ENCODE peak calls at places on chromosomes 12 and 14, in ten cellular contexts. One of them, this sample, is unnamed. For H3K4me1, the result is how much of the 10 kb centered on the place peaks cover.

GRCh38 chr14:36516719-36517241 is 3.3 kb downstream of the NKX2-1 start:
- DNase-seq in spleen: no peak
- DNase-seq in cardiac muscle cell: no peak
- DNase-seq in BE2C: no peak
- DNase-seq in body of pancreas: no peak
- DNase-seq in astrocyte: no peak
- DNase-seq in lung: no peak
- DNase-seq in HepG2: no peak
- DNase-seq in heart left ventricle: no peak
- DNase-seq in mucosa of descending colon: no peak
- DNase-seq in this sample: no peak

GRCh38 chr14:22558221-22558913 is 30.7 kb downstream of the DAD1 start:
- DNase-seq in lung: no peak
- DNase-seq in spleen: peak
- DNase-seq in astrocyte: no peak
- DNase-seq in BE2C: no peak
- DNase-seq in HepG2: peak
- DNase-seq in mucosa of descending colon: peak
- DNase-seq in body of pancreas: peak
- DNase-seq in cardiac muscle cell: no peak
- DNase-seq in heart left ventricle: no peak
- DNase-seq in this sample: no peak

GRCh38 chr12:25864287-25864686 is 94.2 kb upstream of the RASSF8 start:
- DNase-seq in BE2C: no peak
- DNase-seq in mucosa of descending colon: no peak
- DNase-seq in spleen: no peak
- DNase-seq in body of pancreas: no peak
- DNase-seq in HepG2: no peak
- DNase-seq in lung: no peak
- DNase-seq in astrocyte: peak
- DNase-seq in heart left ventricle: no peak
- DNase-seq in cardiac muscle cell: no peak
- DNase-seq in this sample: no peak

GRCh38 chr14:32307881-32308582 is 21.1 kb upstream of the AKAP6 start:
- DNase-seq in cardiac muscle cell: no peak
- DNase-seq in HepG2: peak
- DNase-seq in astrocyte: no peak
- DNase-seq in heart left ventricle: no peak
- DNase-seq in spleen: no peak
- DNase-seq in mucosa of descending colon: no peak
- DNase-seq in BE2C: no peak
- DNase-seq in body of pancreas: peak
- DNase-seq in lung: no peak
- DNase-seq in this sample: no peak

GRCh38 chr14:73418227-73418626 is 40.1 kb downstream of the NUMB start:
- DNase-seq in HepG2: no peak
- DNase-seq in BE2C: no peak
- DNase-seq in heart left ventricle: no peak
- DNase-seq in cardiac muscle cell: no peak
- DNase-seq in spleen: no peak
- DNase-seq in mucosa of descending colon: no peak
- DNase-seq in astrocyte: no peak
- DNase-seq in body of pancreas: no peak
- DNase-seq in lung: no peak
- DNase-seq in this sample: no peak

GRCh38 chr14:30443368-30444007 is 115.5 kb upstream of the G2E3 start:
- DNase-seq in astrocyte: peak
- DNase-seq in lung: no peak
- DNase-seq in heart left ventricle: no peak
- DNase-seq in cardiac muscle cell: peak
- DNase-seq in body of pancreas: no peak
- DNase-seq in spleen: no peak
- DNase-seq in HepG2: peak
- DNase-seq in mucosa of descending colon: no peak
- DNase-seq in BE2C: no peak
- DNase-seq in this sample: no peak

GRCh38 chr14:54621686-54622085 is 54.8 kb downstream of the SAMD4A start:
- DNase-seq in lung: no peak
- DNase-seq in body of pancreas: no peak
- DNase-seq in astrocyte: no peak
- DNase-seq in heart left ventricle: no peak
- DNase-seq in mucosa of descending colon: no peak
- DNase-seq in BE2C: no peak
- DNase-seq in HepG2: no peak
- DNase-seq in cardiac muscle cell: no peak
- DNase-seq in spleen: no peak
- DNase-seq in this sample: no peak

GRCh38 chr12:105820407-105821140 is 318.2 kb downstream of the NUAK1 start:
- DNase-seq in HepG2: peak
- DNase-seq in body of pancreas: peak
- DNase-seq in lung: peak
- DNase-seq in mucosa of descending colon: no peak
- DNase-seq in heart left ventricle: peak
- DNase-seq in BE2C: no peak
- DNase-seq in cardiac muscle cell: no peak
- DNase-seq in astrocyte: peak
- DNase-seq in spleen: no peak
- DNase-seq in this sample: no peak

GRCh38 chr14:76984297-76984696 is 44.2 kb downstream of the IRF2BPL start:
- DNase-seq in spleen: no peak
- DNase-seq in astrocyte: no peak
- DNase-seq in HepG2: no peak
- DNase-seq in body of pancreas: no peak
- DNase-seq in mucosa of descending colon: no peak
- DNase-seq in lung: no peak
- DNase-seq in cardiac muscle cell: no peak
- DNase-seq in BE2C: no peak
- DNase-seq in heart left ventricle: no peak
- DNase-seq in this sample: no peak

GRCh38 chr12:31897791-31898503 is 61.3 kb upstream of the RESF1 start:
- DNase-seq in HepG2: no peak
- DNase-seq in heart left ventricle: peak
- DNase-seq in BE2C: peak
- DNase-seq in body of pancreas: peak
- DNase-seq in astrocyte: peak
- DNase-seq in lung: no peak
- DNase-seq in mucosa of descending colon: no peak
- DNase-seq in spleen: peak
- DNase-seq in cardiac muscle cell: peak
- DNase-seq in this sample: peak

GRCh38 chr14:20789230-20789813 is 8.3 kb downstream of the RNASE6 start:
- DNase-seq in heart left ventricle: no peak
- DNase-seq in spleen: no peak
- DNase-seq in BE2C: no peak
- DNase-seq in body of pancreas: no peak
- DNase-seq in cardiac muscle cell: no peak
- DNase-seq in astrocyte: no peak
- DNase-seq in HepG2: no peak
- DNase-seq in lung: no peak
- DNase-seq in mucosa of descending colon: no peak
- DNase-seq in this sample: no peak

GRCh38 chr12:124452576-124453391 is 114.6 kb downstream of the NCOR2 start:
- DNase-seq in lung: no peak
- DNase-seq in HepG2: no peak
- DNase-seq in BE2C: no peak
- DNase-seq in spleen: peak
- DNase-seq in body of pancreas: no peak
- DNase-seq in cardiac muscle cell: no peak
- DNase-seq in mucosa of descending colon: peak
- DNase-seq in astrocyte: no peak
- DNase-seq in heart left ventricle: no peak
- DNase-seq in this sample: peak

GRCh38 chr12:27331927-27332324 is 710 bp upstream of the BMAL2 start:
- DNase-seq in lung: no peak
- DNase-seq in HepG2: no peak
- DNase-seq in body of pancreas: no peak
- DNase-seq in astrocyte: no peak
- DNase-seq in heart left ventricle: no peak
- DNase-seq in BE2C: no peak
- DNase-seq in cardiac muscle cell: no peak
- DNase-seq in mucosa of descending colon: no peak
- DNase-seq in spleen: no peak
- DNase-seq in this sample: no peak

GRCh38 chr12:113361574-113362370 is 3.4 kb downstream of the PLBD2 start:
- DNase-seq in spleen: no peak
- DNase-seq in mucosa of descending colon: no peak
- DNase-seq in HepG2: no peak
- DNase-seq in cardiac muscle cell: no peak
- DNase-seq in astrocyte: no peak
- DNase-seq in lung: no peak
- DNase-seq in body of pancreas: no peak
- DNase-seq in heart left ventricle: no peak
- DNase-seq in BE2C: no peak
- DNase-seq in this sample: no peak

GRCh38 chr12:67692966-67693365 is 44.4 kb downstream of the DYRK2 start:
- DNase-seq in spleen: no peak
- DNase-seq in astrocyte: no peak
- DNase-seq in lung: no peak
- DNase-seq in heart left ventricle: no peak
- DNase-seq in body of pancreas: no peak
- DNase-seq in mucosa of descending colon: no peak
- DNase-seq in BE2C: no peak
- DNase-seq in cardiac muscle cell: no peak
- DNase-seq in HepG2: no peak
- DNase-seq in this sample: no peak

GRCh38 chr12:58364389-58365086 is 423.2 kb downstream of the ATP23 start:
- DNase-seq in heart left ventricle: no peak
- DNase-seq in cardiac muscle cell: no peak
- DNase-seq in lung: no peak
- DNase-seq in HepG2: no peak
- DNase-seq in astrocyte: peak
- DNase-seq in BE2C: no peak
- DNase-seq in body of pancreas: no peak
- DNase-seq in mucosa of descending colon: no peak
- DNase-seq in spleen: no peak
- DNase-seq in this sample: no peak

DNA sequence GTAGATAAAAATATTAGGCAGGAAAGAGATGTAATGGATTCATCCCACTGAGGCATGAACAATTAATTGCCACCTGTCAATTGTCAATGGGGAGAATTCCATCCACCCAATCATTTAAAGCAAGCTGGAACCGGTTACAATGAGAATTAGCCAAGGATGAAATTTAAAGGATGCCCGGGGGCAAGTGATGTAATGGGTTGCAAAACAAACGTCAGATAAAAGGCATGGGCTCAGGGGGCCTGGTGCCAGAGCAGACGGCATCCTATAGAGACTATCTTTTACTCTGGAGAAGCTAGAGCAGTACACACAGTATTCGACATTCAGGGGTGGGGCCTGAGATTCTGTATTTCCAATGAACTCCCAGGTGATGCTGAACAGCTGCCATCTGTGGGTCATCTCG is 80.5 kb upstream of the ZFP36L1 start:
- DNase-seq in heart left ventricle: no peak
- DNase-seq in BE2C: peak
- DNase-seq in mucosa of descending colon: no peak
- DNase-seq in astrocyte: no peak
- DNase-seq in body of pancreas: no peak
- DNase-seq in spleen: no peak
- DNase-seq in lung: no peak
- DNase-seq in HepG2: no peak
- DNase-seq in cardiac muscle cell: no peak
- DNase-seq in this sample: no peak
- H3K4me1 ChIP-seq in heart left ventricle: under half
- H3K4me1 ChIP-seq in BE2C: under half
- H3K4me1 ChIP-seq in mucosa of descending colon: under half
- H3K4me1 ChIP-seq in astrocyte: under half
- H3K4me1 ChIP-seq in body of pancreas: under half
- H3K4me1 ChIP-seq in spleen: under half
- H3K4me1 ChIP-seq in lung: under half
- H3K4me1 ChIP-seq in HepG2: under half
- H3K4me1 ChIP-seq in cardiac muscle cell: under half
- H3K4me1 ChIP-seq in this sample: under half

GRCh38 chr12:51953925-51954324 is 2.4 kb downstream of the ACVR1B start:
- DNase-seq in cardiac muscle cell: no peak
- DNase-seq in mucosa of descending colon: no peak
- DNase-seq in heart left ventricle: no peak
- DNase-seq in astrocyte: no peak
- DNase-seq in lung: no peak
- DNase-seq in body of pancreas: no peak
- DNase-seq in BE2C: no peak
- DNase-seq in HepG2: no peak
- DNase-seq in spleen: no peak
- DNase-seq in this sample: no peak
- H3K4me1 ChIP-seq in cardiac muscle cell: under half
- H3K4me1 ChIP-seq in mucosa of descending colon: under half
- H3K4me1 ChIP-seq in heart left ventricle: under half
- H3K4me1 ChIP-seq in astrocyte: under half
- H3K4me1 ChIP-seq in lung: under half
- H3K4me1 ChIP-seq in body of pancreas: half or more
- H3K4me1 ChIP-seq in BE2C: under half
- H3K4me1 ChIP-seq in HepG2: half or more
- H3K4me1 ChIP-seq in spleen: under half
- H3K4me1 ChIP-seq in this sample: under half

GRCh38 chr12:121575051-121575450 is 5.8 kb downstream of the KDM2B start:
- DNase-seq in lung: no peak
- DNase-seq in HepG2: no peak
- DNase-seq in astrocyte: no peak
- DNase-seq in BE2C: no peak
- DNase-seq in spleen: no peak
- DNase-seq in body of pancreas: no peak
- DNase-seq in cardiac muscle cell: no peak
- DNase-seq in heart left ventricle: no peak
- DNase-seq in mucosa of descending colon: no peak
- DNase-seq in this sample: no peak
- H3K4me1 ChIP-seq in lung: under half
- H3K4me1 ChIP-seq in HepG2: under half
- H3K4me1 ChIP-seq in astrocyte: under half
- H3K4me1 ChIP-seq in BE2C: under half
- H3K4me1 ChIP-seq in spleen: under half
- H3K4me1 ChIP-seq in body of pancreas: under half
- H3K4me1 ChIP-seq in cardiac muscle cell: under half
- H3K4me1 ChIP-seq in heart left ventricle: under half
- H3K4me1 ChIP-seq in mucosa of descending colon: under half
- H3K4me1 ChIP-seq in this sample: under half

DNA sequence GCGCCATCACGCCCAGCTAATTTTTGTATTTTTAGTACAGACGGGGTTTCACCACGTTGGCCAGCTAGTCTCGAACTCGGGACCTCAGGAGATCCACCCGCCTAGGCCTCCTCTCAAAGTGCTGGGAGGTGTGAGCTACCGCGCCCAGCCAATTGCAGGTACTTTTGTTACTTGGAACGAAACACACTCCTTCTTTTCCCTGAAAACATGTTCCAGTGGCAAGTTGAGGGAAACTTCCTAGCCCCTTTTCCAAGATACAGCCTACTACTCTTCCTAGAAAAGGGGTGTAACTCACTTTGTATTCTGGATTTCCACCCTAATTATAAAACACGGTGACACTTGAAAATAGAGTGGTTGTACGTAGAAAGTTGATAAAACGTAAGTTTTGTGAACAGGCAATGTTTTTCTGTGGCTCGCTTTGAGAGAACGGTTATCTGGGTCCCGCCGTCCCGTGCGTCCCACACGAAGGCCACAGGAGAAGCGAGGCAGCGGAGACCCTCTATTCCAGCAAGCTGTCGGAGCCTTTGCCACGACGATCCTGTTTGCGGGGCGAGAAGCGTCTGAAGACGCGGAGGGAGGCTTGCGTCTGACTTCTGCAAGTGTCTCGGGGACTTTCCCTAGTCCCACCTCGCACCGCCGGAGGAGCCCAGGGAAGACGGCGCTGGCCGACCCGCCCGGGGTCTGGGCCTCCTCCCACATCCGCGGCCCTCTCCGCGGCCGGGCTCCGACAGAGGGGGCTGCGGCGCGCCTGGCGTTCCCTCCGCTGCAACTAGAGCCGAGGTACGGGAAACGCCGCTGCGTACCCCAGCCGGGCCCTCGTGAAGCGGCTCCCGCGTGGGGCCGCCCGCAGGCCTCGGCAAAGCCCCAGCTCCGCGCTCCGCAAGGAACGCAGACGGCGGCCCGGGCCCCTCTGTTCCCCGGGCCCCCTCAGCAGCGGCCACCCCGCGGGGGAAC is 745 bp downstream of the CDCA4 start:
- DNase-seq in BE2C: peak
- DNase-seq in astrocyte: no peak
- DNase-seq in mucosa of descending colon: peak
- DNase-seq in lung: no peak
- DNase-seq in spleen: peak
- DNase-seq in heart left ventricle: no peak
- DNase-seq in HepG2: no peak
- DNase-seq in body of pancreas: peak
- DNase-seq in cardiac muscle cell: peak
- DNase-seq in this sample: peak
- H3K4me1 ChIP-seq in BE2C: under half
- H3K4me1 ChIP-seq in astrocyte: under half
- H3K4me1 ChIP-seq in mucosa of descending colon: under half
- H3K4me1 ChIP-seq in lung: under half
- H3K4me1 ChIP-seq in spleen: under half
- H3K4me1 ChIP-seq in heart left ventricle: under half
- H3K4me1 ChIP-seq in HepG2: half or more
- H3K4me1 ChIP-seq in body of pancreas: under half
- H3K4me1 ChIP-seq in cardiac muscle cell: under half
- H3K4me1 ChIP-seq in this sample: under half